ENCODE peak calls at places on chromosomes 2 and 18, in four cellular contexts. One of them, this sample, is unnamed.

GRCh38 chr2:223113161-223113560 is 61.2 kb downstream of the KCNE4 start:
- DNase-seq in activated T-cell treated with anti-CD3 and anti-CD28 coated beads, Interleukin-2, amount 50 U/mL, for 72 hours: no peak
- DNase-seq in stimulated activated CD4-positive, alpha-beta T cell treated with anti-CD3 and anti-CD28 coated beads, Interleukin-12 subunit alpha, Interleukin-12 subunit beta, amount 100 ng/mL, for 4 hours: no peak
- DNase-seq in sciatic nerve: no peak
- DNase-seq in this sample: no peak

GRCh38 chr2:124048102-124048501 is 23.0 kb downstream of the CNTNAP5 start:
- DNase-seq in activated T-cell treated with anti-CD3 and anti-CD28 coated beads, Interleukin-2, amount 50 U/mL, for 72 hours: no peak
- DNase-seq in stimulated activated CD4-positive, alpha-beta T cell treated with anti-CD3 and anti-CD28 coated beads, Interleukin-12 subunit alpha, Interleukin-12 subunit beta, amount 100 ng/mL, for 4 hours: no peak
- DNase-seq in sciatic nerve: no peak
- DNase-seq in this sample: no peak

GRCh38 chr2:44941551-44942234 is at the start of gene SIX3:
- DNase-seq in activated T-cell treated with anti-CD3 and anti-CD28 coated beads, Interleukin-2, amount 50 U/mL, for 72 hours: peak; percentile 55
- DNase-seq in stimulated activated CD4-positive, alpha-beta T cell treated with anti-CD3 and anti-CD28 coated beads, Interleukin-12 subunit alpha, Interleukin-12 subunit beta, amount 100 ng/mL, for 4 hours: no peak
- DNase-seq in sciatic nerve: no peak
- DNase-seq in this sample: peak; percentile 23

GRCh38 chr2:72919414-72920316 is 2.3 kb downstream of the EMX1 start:
- DNase-seq in activated T-cell treated with anti-CD3 and anti-CD28 coated beads, Interleukin-2, amount 50 U/mL, for 72 hours: no peak
- DNase-seq in stimulated activated CD4-positive, alpha-beta T cell treated with anti-CD3 and anti-CD28 coated beads, Interleukin-12 subunit alpha, Interleukin-12 subunit beta, amount 100 ng/mL, for 4 hours: no peak
- DNase-seq in sciatic nerve: no peak
- DNase-seq in this sample: no peak

GRCh38 chr18:31044926-31045325 is 2.4 kb upstream of the DSC3 start:
- DNase-seq in activated T-cell treated with anti-CD3 and anti-CD28 coated beads, Interleukin-2, amount 50 U/mL, for 72 hours: no peak
- DNase-seq in stimulated activated CD4-positive, alpha-beta T cell treated with anti-CD3 and anti-CD28 coated beads, Interleukin-12 subunit alpha, Interleukin-12 subunit beta, amount 100 ng/mL, for 4 hours: no peak
- DNase-seq in sciatic nerve: no peak
- DNase-seq in this sample: no peak

GRCh38 chr2:46097714-46098480 is 199.3 kb upstream of the EPAS1 start:
- DNase-seq in activated T-cell treated with anti-CD3 and anti-CD28 coated beads, Interleukin-2, amount 50 U/mL, for 72 hours: no peak
- DNase-seq in stimulated activated CD4-positive, alpha-beta T cell treated with anti-CD3 and anti-CD28 coated beads, Interleukin-12 subunit alpha, Interleukin-12 subunit beta, amount 100 ng/mL, for 4 hours: no peak
- DNase-seq in sciatic nerve: peak; percentile 73
- DNase-seq in this sample: no peak

GRCh38 chr2:217795706-217796465 is 206.9 kb downstream of the TNS1 start:
- DNase-seq in activated T-cell treated with anti-CD3 and anti-CD28 coated beads, Interleukin-2, amount 50 U/mL, for 72 hours: no peak
- DNase-seq in stimulated activated CD4-positive, alpha-beta T cell treated with anti-CD3 and anti-CD28 coated beads, Interleukin-12 subunit alpha, Interleukin-12 subunit beta, amount 100 ng/mL, for 4 hours: no peak
- DNase-seq in sciatic nerve: no peak
- DNase-seq in this sample: no peak

GRCh38 chr2:3612639-3613523 is 18.0 kb downstream of the COLEC11 start:
- DNase-seq in activated T-cell treated with anti-CD3 and anti-CD28 coated beads, Interleukin-2, amount 50 U/mL, for 72 hours: no peak
- DNase-seq in stimulated activated CD4-positive, alpha-beta T cell treated with anti-CD3 and anti-CD28 coated beads, Interleukin-12 subunit alpha, Interleukin-12 subunit beta, amount 100 ng/mL, for 4 hours: no peak
- DNase-seq in sciatic nerve: peak; percentile 13
- DNase-seq in this sample: no peak

GRCh38 chr2:43233218-43234212 is 7.1 kb upstream of the ZFP36L2 start:
- DNase-seq in activated T-cell treated with anti-CD3 and anti-CD28 coated beads, Interleukin-2, amount 50 U/mL, for 72 hours: no peak
- DNase-seq in stimulated activated CD4-positive, alpha-beta T cell treated with anti-CD3 and anti-CD28 coated beads, Interleukin-12 subunit alpha, Interleukin-12 subunit beta, amount 100 ng/mL, for 4 hours: no peak
- DNase-seq in sciatic nerve: no peak
- DNase-seq in this sample: no peak

GRCh38 chr2:228838819-228839218 is 432.3 kb downstream of the PID1 start:
- DNase-seq in activated T-cell treated with anti-CD3 and anti-CD28 coated beads, Interleukin-2, amount 50 U/mL, for 72 hours: no peak
- DNase-seq in stimulated activated CD4-positive, alpha-beta T cell treated with anti-CD3 and anti-CD28 coated beads, Interleukin-12 subunit alpha, Interleukin-12 subunit beta, amount 100 ng/mL, for 4 hours: no peak
- DNase-seq in sciatic nerve: no peak
- DNase-seq in this sample: no peak

GRCh38 chr2:215885621-215886020 is 127.7 kb downstream of the MREG start:
- DNase-seq in activated T-cell treated with anti-CD3 and anti-CD28 coated beads, Interleukin-2, amount 50 U/mL, for 72 hours: no peak
- DNase-seq in stimulated activated CD4-positive, alpha-beta T cell treated with anti-CD3 and anti-CD28 coated beads, Interleukin-12 subunit alpha, Interleukin-12 subunit beta, amount 100 ng/mL, for 4 hours: no peak
- DNase-seq in sciatic nerve: no peak
- DNase-seq in this sample: no peak

GRCh38 chr2:240170354-240170735 is 29.9 kb upstream of the OTOS start:
- DNase-seq in activated T-cell treated with anti-CD3 and anti-CD28 coated beads, Interleukin-2, amount 50 U/mL, for 72 hours: no peak
- DNase-seq in stimulated activated CD4-positive, alpha-beta T cell treated with anti-CD3 and anti-CD28 coated beads, Interleukin-12 subunit alpha, Interleukin-12 subunit beta, amount 100 ng/mL, for 4 hours: no peak
- DNase-seq in sciatic nerve: no peak
- DNase-seq in this sample: no peak